ENCODE peak calls at places on chromosomes 11 and 22, in four cellular contexts. I is progenitor cell of endocrine pancreas, M is SHP77, L is GM04504. B is an unnamed sample.

GRCh38 chr22:31278643-31279326 is 13.5 kb downstream of the PIK3IP1 start:
- DNase-seq in I (no peak), L (no peak), M (no peak), B (no peak)

GRCh38 chr11:106389096-106389495 is 311.6 kb downstream of the AASDHPPT start:
- DNase-seq in L (peak; percentile 12), M (no peak), I (no peak), B (peak; percentile 60)

GRCh38 chr11:80816966-80817365 is 1376.1 kb upstream of the TENM4 start:
- DNase-seq in M (no peak), I (no peak), L (no peak), B (no peak)

GRCh38 chr11:82631722-82632630 is 101.7 kb downstream of the FAM181B start:
- DNase-seq in L (no peak), I (no peak), M (no peak), B (peak; percentile 57)

GRCh38 chr11:84117394-84117793 is 831.2 kb upstream of the CCDC90B start:
- DNase-seq in I (no peak), L (no peak), M (no peak), B (peak; percentile 31)

GRCh38 chr11:69231466-69232018 is 62.4 kb upstream of the MYEOV start:
- DNase-seq in M (no peak), L (no peak), I (no peak), B (no peak)

GRCh38 chr11:78690588-78690987 is 115.9 kb upstream of the NARS2 start:
- DNase-seq in M (no peak), I (no peak), L (no peak), B (peak; percentile 8)

GRCh38 chr11:118417801-118418200 is 16.4 kb downstream of the ATP5MG start:
- DNase-seq in L (no peak), M (no peak), I (no peak), B (no peak)

GRCh38 chr22:17446704-17447103 is 77.4 kb downstream of the CECR2 start:
- DNase-seq in L (no peak), M (no peak), I (no peak), B (no peak)

GRCh38 chr11:3222003-3222855 is 3.6 kb upstream of the MRGPRG start:
- DNase-seq in L (no peak), I (no peak), M (no peak), B (no peak)